ENCODE peak calls at places on chromosomes 4 and X, in six cellular contexts. One of them, this sample, is unnamed.

GRCh38 chr4:158170691-158171455 is 2.0 kb downstream of the GASK1B start:
- DNase-seq in astrocyte of the spinal cord: no peak
- DNase-seq in amniotic stem cell: no peak
- DNase-seq in GM19239: no peak
- DNase-seq in Right ventricle myocardium superior: peak; percentile 91
- DNase-seq in fibroblast of lung: peak; percentile 22
- DNase-seq in this sample: peak; percentile 67

GRCh38 chr4:111883557-111883999 is 261.7 kb upstream of the FAM241A start:
- DNase-seq in astrocyte of the spinal cord: no peak
- DNase-seq in amniotic stem cell: no peak
- DNase-seq in GM19239: no peak
- DNase-seq in Right ventricle myocardium superior: no peak
- DNase-seq in fibroblast of lung: no peak
- DNase-seq in this sample: no peak

GRCh38 chr4:186241616-186242015 is 14.3 kb downstream of the KLKB1 start:
- DNase-seq in astrocyte of the spinal cord: no peak
- DNase-seq in amniotic stem cell: no peak
- DNase-seq in GM19239: no peak
- DNase-seq in Right ventricle myocardium superior: no peak
- DNase-seq in fibroblast of lung: no peak
- DNase-seq in this sample: no peak

GRCh38 chrX:106397788-106398538 is 213.8 kb upstream of the RADX start:
- DNase-seq in astrocyte of the spinal cord: peak; percentile 40
- DNase-seq in amniotic stem cell: no peak
- DNase-seq in GM19239: no peak
- DNase-seq in Right ventricle myocardium superior: no peak
- DNase-seq in fibroblast of lung: no peak
- DNase-seq in this sample: no peak

GRCh38 chr4:120816385-120816784 is 106.1 kb downstream of the PRDM5 start:
- DNase-seq in astrocyte of the spinal cord: no peak
- DNase-seq in amniotic stem cell: no peak
- DNase-seq in GM19239: no peak
- DNase-seq in Right ventricle myocardium superior: no peak
- DNase-seq in fibroblast of lung: no peak
- DNase-seq in this sample: no peak

GRCh38 chr4:165005352-165005751 is 26.4 kb upstream of the TRIM60 start:
- DNase-seq in astrocyte of the spinal cord: no peak
- DNase-seq in amniotic stem cell: no peak
- DNase-seq in GM19239: no peak
- DNase-seq in Right ventricle myocardium superior: no peak
- DNase-seq in fibroblast of lung: no peak
- DNase-seq in this sample: no peak

GRCh38 chrX:21946925-21947641 is 6.6 kb downstream of the SMS start:
- DNase-seq in astrocyte of the spinal cord: peak; percentile 63
- DNase-seq in amniotic stem cell: no peak
- DNase-seq in GM19239: no peak
- DNase-seq in Right ventricle myocardium superior: no peak
- DNase-seq in fibroblast of lung: peak; percentile 73
- DNase-seq in this sample: no peak

GRCh38 chr4:105145913-105146285 is 777 bp upstream of the TET2 start:
- DNase-seq in astrocyte of the spinal cord: peak; percentile 22
- DNase-seq in amniotic stem cell: no peak
- DNase-seq in GM19239: no peak
- DNase-seq in Right ventricle myocardium superior: no peak
- DNase-seq in fibroblast of lung: peak; percentile 15
- DNase-seq in this sample: no peak

GRCh38 chr4:4457803-4458550 is 71.1 kb downstream of the NSG1 start:
- DNase-seq in astrocyte of the spinal cord: peak; percentile 79
- DNase-seq in amniotic stem cell: no peak
- DNase-seq in GM19239: no peak
- DNase-seq in Right ventricle myocardium superior: no peak
- DNase-seq in fibroblast of lung: peak; percentile 87
- DNase-seq in this sample: no peak

GRCh38 chr4:82786004-82786400 is 12.6 kb downstream of the SCD5 start:
- DNase-seq in astrocyte of the spinal cord: no peak
- DNase-seq in amniotic stem cell: no peak
- DNase-seq in GM19239: no peak
- DNase-seq in Right ventricle myocardium superior: no peak
- DNase-seq in fibroblast of lung: peak; percentile 32
- DNase-seq in this sample: no peak

GRCh38 chr4:151540728-151541437 is 131.9 kb downstream of the FHIP1A start:
- DNase-seq in astrocyte of the spinal cord: peak; percentile 95
- DNase-seq in amniotic stem cell: peak; percentile 80
- DNase-seq in GM19239: no peak
- DNase-seq in Right ventricle myocardium superior: no peak
- DNase-seq in fibroblast of lung: peak; percentile 95
- DNase-seq in this sample: no peak

GRCh38 chr4:8557151-8558076 is 22.8 kb upstream of the GPR78 start:
- DNase-seq in astrocyte of the spinal cord: no peak
- DNase-seq in amniotic stem cell: no peak
- DNase-seq in GM19239: no peak
- DNase-seq in Right ventricle myocardium superior: no peak
- DNase-seq in fibroblast of lung: no peak
- DNase-seq in this sample: no peak

GRCh38 chrX:1167918-1168481 is 44.4 kb downstream of the CRLF2 start:
- DNase-seq in astrocyte of the spinal cord: no peak
- DNase-seq in amniotic stem cell: no peak
- DNase-seq in GM19239: no peak
- DNase-seq in Right ventricle myocardium superior: no peak
- DNase-seq in fibroblast of lung: no peak
- DNase-seq in this sample: no peak

GRCh38 chrX:78104447-78105176 is 564 bp downstream of the PGK1 start:
- DNase-seq in astrocyte of the spinal cord: peak; percentile 41
- DNase-seq in amniotic stem cell: no peak
- DNase-seq in GM19239: no peak
- DNase-seq in Right ventricle myocardium superior: peak; percentile 58
- DNase-seq in fibroblast of lung: peak; percentile 43
- DNase-seq in this sample: no peak

GRCh38 chr4:185142911-185143595 is at the start of gene SLC25A4:
- DNase-seq in astrocyte of the spinal cord: peak; percentile 67
- DNase-seq in amniotic stem cell: peak; percentile 22
- DNase-seq in GM19239: peak; percentile 94
- DNase-seq in Right ventricle myocardium superior: peak; percentile 92
- DNase-seq in fibroblast of lung: peak; percentile 65
- DNase-seq in this sample: peak; percentile 67

GRCh38 chr4:110945600-110945999 is 322.7 kb upstream of the PITX2 start:
- DNase-seq in astrocyte of the spinal cord: no peak
- DNase-seq in amniotic stem cell: no peak
- DNase-seq in GM19239: no peak
- DNase-seq in Right ventricle myocardium superior: no peak
- DNase-seq in fibroblast of lung: no peak
- DNase-seq in this sample: no peak

GRCh38 chr4:72767903-72768817 is 199.1 kb upstream of the ADAMTS3 start:
- DNase-seq in astrocyte of the spinal cord: peak; percentile 84
- DNase-seq in amniotic stem cell: peak; percentile 9
- DNase-seq in GM19239: no peak
- DNase-seq in Right ventricle myocardium superior: no peak
- DNase-seq in fibroblast of lung: peak; percentile 97
- DNase-seq in this sample: no peak

GRCh38 chr4:141609243-141609642 is 27.1 kb upstream of the IL15 start:
- DNase-seq in astrocyte of the spinal cord: no peak
- DNase-seq in amniotic stem cell: no peak
- DNase-seq in GM19239: no peak
- DNase-seq in Right ventricle myocardium superior: no peak
- DNase-seq in fibroblast of lung: no peak
- DNase-seq in this sample: no peak

GRCh38 chr4:182924497-182924896 is 7.3 kb upstream of the DCTD start:
- DNase-seq in astrocyte of the spinal cord: no peak
- DNase-seq in amniotic stem cell: no peak
- DNase-seq in GM19239: no peak
- DNase-seq in Right ventricle myocardium superior: no peak
- DNase-seq in fibroblast of lung: peak; percentile 77
- DNase-seq in this sample: no peak

GRCh38 chr4:80989921-80990544 is 40.5 kb upstream of the BMP3 start:
- DNase-seq in astrocyte of the spinal cord: peak; percentile 73
- DNase-seq in amniotic stem cell: peak; percentile 29
- DNase-seq in GM19239: peak; percentile 4
- DNase-seq in Right ventricle myocardium superior: no peak
- DNase-seq in fibroblast of lung: peak; percentile 51
- DNase-seq in this sample: no peak

GRCh38 chr4:154741877-154742851 is 1.6 kb upstream of the LRAT start:
- DNase-seq in astrocyte of the spinal cord: peak; percentile 36
- DNase-seq in amniotic stem cell: no peak
- DNase-seq in GM19239: no peak
- DNase-seq in Right ventricle myocardium superior: no peak
- DNase-seq in fibroblast of lung: peak; percentile 19
- DNase-seq in this sample: no peak

GRCh38 chr4:71941001-71941400 is 90.8 kb upstream of the NPFFR2 start:
- DNase-seq in astrocyte of the spinal cord: no peak
- DNase-seq in amniotic stem cell: no peak
- DNase-seq in GM19239: no peak
- DNase-seq in Right ventricle myocardium superior: no peak
- DNase-seq in fibroblast of lung: peak; percentile 19
- DNase-seq in this sample: no peak